ENCODE peak calls at places on chromosomes 4 and X, in eight cellular contexts. F is NCI-H226; K is activated naive CD4-positive, alpha-beta T cell treated with anti-CD3 and anti-CD28 coated beads for 36 hours; X is activated CD4-positive, alpha-beta T cell treated with anti-CD3 and anti-CD28 coated beads, Interleukin-2, amount 50 U/mL, for 48 hours; M is mesendoderm; U is stimulated activated CD4-positive, alpha-beta T cell treated with anti-CD3 and anti-CD28 coated beads, Interleukin-4, amount 100 ng/mL, for 48 hours; N is HEK293T; L is DMS153. G is an unnamed sample.

GRCh38 chr4:44916406-44916805 is 190.1 kb upstream of the GNPDA2 start:
- DNase-seq in L (no peak), U (no peak), X (no peak), K (no peak), M (no peak), F (no peak), N (no peak), G (no peak)

GRCh38 chr4:119038465-119038864 is 97.2 kb upstream of the MYOZ2 start:
- DNase-seq in N (no peak), X (no peak), F (no peak), M (no peak), U (no peak), K (no peak), L (no peak), G (no peak)

GRCh38 chr4:102402223-102402622 is 56.9 kb upstream of the SLC39A8 start:
- DNase-seq in F (no peak), K (no peak), L (no peak), M (no peak), N (no peak), U (no peak), X (no peak), G (no peak)

GRCh38 chr4:1579834-1580686 is 104.1 kb downstream of the FAM53A start:
- DNase-seq in M (peak), K (peak), U (peak), L (peak), N (peak), X (peak), F (peak), G (peak)

GRCh38 chr4:150982557-150983233 is 32.4 kb downstream of the LRBA start:
- DNase-seq in X (no peak), K (no peak), L (no peak), F (no peak), M (no peak), N (no peak), U (no peak), G (peak)

GRCh38 chr4:74387790-74388189 is 22.8 kb downstream of the EREG start:
- DNase-seq in X (no peak), K (no peak), M (no peak), L (no peak), N (no peak), F (no peak), U (no peak), G (no peak)

GRCh38 chr4:5789141-5789540 is 78.1 kb downstream of the EVC start:
- DNase-seq in N (no peak), U (no peak), L (no peak), F (no peak), X (no peak), K (no peak), M (no peak), G (no peak)

GRCh38 chr4:23717528-23718248 is 172.2 kb downstream of the PPARGC1A start:
- DNase-seq in N (peak), M (peak), X (no peak), L (no peak), U (no peak), F (peak), K (peak), G (peak)

GRCh38 chr4:130486186-130486585 is 1390.2 kb downstream of the C4orf33 start:
- DNase-seq in U (no peak), L (no peak), K (no peak), X (no peak), M (no peak), N (no peak), F (no peak), G (no peak)

GRCh38 chr4:83772680-83773079 is 236.8 kb downstream of the GPAT3 start:
- DNase-seq in X (no peak), U (no peak), K (no peak), M (peak), N (no peak), L (no peak), F (no peak), G (no peak)

GRCh38 chr4:150938417-150938816 is 76.7 kb downstream of the LRBA start:
- DNase-seq in K (no peak), N (peak), F (no peak), L (no peak), U (no peak), M (peak), X (no peak), G (no peak)

GRCh38 chr4:152808670-152809069 is 28.9 kb downstream of the ARFIP1 start:
- DNase-seq in X (no peak), M (peak), F (no peak), K (no peak), U (no peak), L (no peak), N (no peak), G (no peak)

GRCh38 chr4:160877087-160877790 is 1286.6 kb downstream of the FSTL5 start:
- DNase-seq in F (no peak), L (no peak), U (no peak), N (no peak), M (peak), K (no peak), X (no peak), G (no peak)

GRCh38 chrX:16639966-16640365 is 10.0 kb upstream of the S100G start:
- DNase-seq in U (no peak), M (no peak), N (no peak), F (no peak), X (no peak), K (no peak), L (no peak), G (no peak)

GRCh38 chr4:73315091-73315490 is 56.5 kb upstream of the ANKRD17 start:
- DNase-seq in F (peak), U (no peak), K (no peak), N (no peak), M (no peak), X (no peak), L (no peak), G (peak)

GRCh38 chr4:2092653-2093000 is 33.5 kb downstream of the NAT8L start:
- DNase-seq in N (no peak), X (no peak), K (no peak), M (no peak), F (no peak), L (no peak), U (no peak), G (no peak)

GRCh38 chr4:75343333-75343732 is 170.9 kb downstream of the RCHY1 start:
- DNase-seq in F (no peak), M (no peak), L (no peak), U (no peak), X (no peak), K (no peak), N (no peak), G (no peak)

GRCh38 chrX:105837227-105837626 is 14.9 kb downstream of the NRK start:
- DNase-seq in K (no peak), L (peak), F (peak), X (no peak), N (peak), U (no peak), M (no peak), G (no peak)

GRCh38 chr4:155509619-155510018 is 132.9 kb upstream of the MAP9 start:
- DNase-seq in X (no peak), L (no peak), N (no peak), K (no peak), M (no peak), U (no peak), F (no peak), G (peak)

GRCh38 chrX:29530520-29530919 is 684.8 kb upstream of the MAGEB2 start:
- DNase-seq in M (no peak), N (no peak), F (peak), U (no peak), L (no peak), X (no peak), K (no peak), G (peak)